ENCODE peak calls at places on chromosomes 16 and 17, in four cellular contexts. A is fibroblast of the aortic adventitia, Y is brain microvascular endothelial cell, B is GM12865. H is an unnamed sample.
A peak's percentile ranks its signal among the peaks of the same experiment; 100 is the strongest.

GRCh38 chr17:59800530-59800942 is 92.2 kb downstream of the TUBD1 start:
- DNase-seq in A (no peak), Y (no peak), B (no peak), H (no peak)

GRCh38 chr16:30018731-30019158 is 4.3 kb upstream of the C16orf92 start:
- DNase-seq in A (no peak), B (no peak), Y (peak; percentile 39), H (no peak)

GRCh38 chr16:10728035-10728462 is 15.6 kb upstream of the NUBP1 start:
- DNase-seq in Y (no peak), A (no peak), B (peak; percentile 65), H (no peak)

GRCh38 chr16:29306201-29306600 is 100.3 kb downstream of the NPIPB11 start:
- DNase-seq in Y (no peak), A (no peak), B (no peak), H (no peak)

GRCh38 chr17:81549031-81549557 is 3.1 kb downstream of the FAAP100 start:
- DNase-seq in B (no peak), Y (no peak), A (no peak), H (no peak)

GRCh38 chr17:52158450-52159042 is at the start of gene CA10:
- DNase-seq in B (no peak), Y (no peak), A (no peak), H (no peak)

GRCh38 chr16:1812732-1813163 is 13.9 kb downstream of the HAGH start:
- DNase-seq in Y (peak; percentile 24), A (peak; percentile 79), B (peak; percentile 35), H (no peak)

GRCh38 chr16:27816561-27816960 is 247.0 kb downstream of the GSG1L start:
- DNase-seq in Y (no peak), A (no peak), B (no peak), H (no peak)

GRCh38 chr16:14629612-14629918 is 495 bp downstream of the PARN start:
- DNase-seq in B (no peak), Y (no peak), A (no peak), H (no peak)

GRCh38 chr16:57029161-57030160 is 40.1 kb downstream of the NLRC5 start:
- DNase-seq in B (no peak), A (peak; percentile 31), Y (peak; percentile 68), H (no peak)

GRCh38 chr17:58330544-58330996 is 2.0 kb upstream of the TSPOAP1 start:
- DNase-seq in Y (no peak), B (no peak), A (no peak), H (no peak)

GRCh38 chr16:89482824-89483220 is 7.5 kb downstream of the ANKRD11 start:
- DNase-seq in A (no peak), B (no peak), Y (no peak), H (no peak)

GRCh38 chr16:67361038-67361437 is 32.3 kb downstream of the TPPP3 start:
- DNase-seq in B (no peak), A (no peak), Y (no peak), H (no peak)
- TF ChIP-seq CTCF in B (no peak), A (no peak), Y (no peak), H (no peak)

DNA sequence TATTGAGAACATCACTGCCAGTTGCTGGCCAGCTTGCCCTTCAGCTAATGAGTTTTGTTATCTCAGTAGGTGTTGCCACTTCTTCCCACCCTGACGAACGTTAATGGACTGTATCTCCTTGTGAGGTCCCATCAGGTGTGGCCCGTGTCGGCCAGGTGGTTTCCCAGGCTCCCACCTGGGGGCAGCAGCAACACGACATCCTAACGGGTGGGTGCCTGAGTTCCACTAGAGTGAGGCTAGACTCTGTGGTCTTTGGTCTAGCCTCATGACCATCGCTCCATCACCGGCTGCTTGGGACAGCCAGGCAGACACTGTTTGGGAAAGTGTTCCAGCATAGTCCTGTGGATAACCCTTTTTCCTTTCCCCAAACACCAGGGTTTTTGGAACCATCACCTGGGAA is 45.6 kb upstream of the LCMT1 start:
- DNase-seq in A (no peak), B (peak; percentile 65), Y (no peak), H (no peak)
- TF ChIP-seq CTCF in A (no peak), B (no peak), Y (no peak), H (no peak)

GRCh38 chr16:4239020-4239419 is 2.9 kb downstream of the SRL start:
- DNase-seq in A (no peak), B (no peak), Y (no peak), H (no peak)

GRCh38 chr16:4239682-4240175 is 2.2 kb downstream of the SRL start:
- DNase-seq in A (no peak), Y (no peak), B (no peak), H (no peak)

GRCh38 chr16:4244254-4244812 is 2.5 kb upstream of the SRL start:
- DNase-seq in A (no peak), Y (no peak), B (no peak), H (no peak)

GRCh38 chr16:4240624-4241023 is 1.3 kb downstream of the SRL start:
- DNase-seq in A (no peak), B (no peak), Y (no peak), H (no peak)

DNA sequence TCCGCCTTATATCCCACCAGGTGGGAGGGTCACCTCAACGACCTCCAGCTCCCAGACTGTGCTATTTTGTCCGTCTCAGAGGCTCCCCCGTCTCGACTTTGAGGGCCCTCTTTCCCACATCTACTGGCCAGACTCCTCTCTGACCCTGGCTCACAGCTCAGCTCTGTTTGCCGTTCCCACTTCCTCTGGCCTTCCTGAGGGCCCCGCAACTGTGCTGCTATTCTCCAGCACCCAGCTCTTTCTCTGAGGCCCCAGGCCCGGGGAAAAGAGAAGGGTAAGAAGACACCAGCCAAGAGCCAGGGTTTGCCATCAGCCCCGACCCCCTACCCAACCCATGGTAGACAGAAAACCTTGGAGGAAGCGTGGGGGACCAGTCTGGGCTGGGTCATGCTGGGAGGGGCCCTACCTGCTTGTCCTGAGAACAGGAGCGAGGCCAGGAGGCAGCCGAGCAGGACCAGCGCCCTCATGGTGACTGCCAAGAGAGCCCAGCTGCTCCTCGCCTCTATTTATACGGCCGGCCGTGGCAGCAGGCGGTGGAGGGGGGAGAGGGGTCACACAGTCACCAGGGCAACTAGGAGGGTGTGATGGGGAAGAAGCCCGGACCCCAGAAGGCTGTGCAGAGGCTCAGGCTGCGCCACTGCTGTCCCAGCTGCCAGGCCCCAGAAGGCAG is at the start of gene SRL:
- DNase-seq in B (no peak), A (no peak), Y (no peak), H (no peak)
- TF ChIP-seq CTCF in B (no peak), A (no peak), Y (no peak), H (no peak)

GRCh38 chr17:41779954-41780353 is 6.6 kb downstream of the JUP start:
- DNase-seq in A (no peak), B (no peak), Y (no peak), H (no peak)

GRCh38 chr17:41777579-41778188 is 8.8 kb downstream of the JUP start:
- DNase-seq in B (no peak), Y (peak; percentile 88), A (peak; percentile 89), H (no peak)

GRCh38 chr17:41773731-41774193 is 12.7 kb downstream of the JUP start:
- DNase-seq in Y (no peak), B (no peak), A (no peak), H (no peak)

GRCh38 chr17:41775394-41776226 is 10.9 kb downstream of the JUP start:
- DNase-seq in Y (no peak), A (no peak), B (no peak), H (no peak)

DNA sequence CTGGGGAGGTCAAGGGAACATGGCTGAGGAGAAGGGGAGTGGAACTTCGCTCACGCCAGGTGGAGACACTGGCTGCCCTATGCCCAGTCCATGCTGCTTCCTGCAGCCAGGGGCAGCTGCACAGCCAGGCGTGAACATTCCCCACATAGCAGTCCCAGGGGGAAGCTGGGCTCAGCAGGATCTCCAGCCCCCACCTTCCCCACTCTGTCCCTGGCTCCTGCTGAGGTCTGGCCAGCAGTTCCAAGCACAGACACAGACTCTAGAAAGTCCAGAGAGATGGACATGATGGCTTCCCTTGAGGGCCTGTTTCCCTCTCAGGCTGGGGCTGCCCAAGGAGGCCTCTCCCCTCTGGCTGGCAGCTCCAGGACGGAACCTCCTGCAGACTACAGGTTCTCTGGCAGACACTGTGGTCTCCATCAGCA is 9.3 kb downstream of the JUP start:
- DNase-seq in Y (no peak), B (no peak), A (no peak), H (no peak)
- TF ChIP-seq CTCF in Y (peak; percentile 51), B (no peak), A (peak; percentile 39), H (no peak)

H was measured in activated B cell treated with CpG ODN at 0.5 μM for 24 hours.